ENCODE peak calls at places on chromosomes 1 and 21, in five cellular contexts. One of them, this sample, is unnamed.

GRCh38 chr1:177137814-177138213 is 26.7 kb downstream of the ASTN1 start:
- DNase-seq in HCT116: no peak
- DNase-seq in HepG2: no peak
- DNase-seq in GM12878: no peak
- DNase-seq in K562: no peak
- DNase-seq in this sample: no peak

GRCh38 chr1:177948336-177948972 is 21.4 kb downstream of the SEC16B start:
- DNase-seq in HCT116: peak; percentile 55
- DNase-seq in HepG2: peak; percentile 48
- DNase-seq in GM12878: no peak
- DNase-seq in K562: peak; percentile 62
- DNase-seq in this sample: peak; percentile 69

GRCh38 chr1:201888282-201889033 is at the start of gene SHISA4:
- DNase-seq in HCT116: peak; percentile 51
- DNase-seq in HepG2: peak; percentile 29
- DNase-seq in GM12878: no peak
- DNase-seq in K562: peak; percentile 86
- DNase-seq in this sample: peak; percentile 95

GRCh38 chr1:164617607-164618564 is 58.9 kb downstream of the PBX1 start:
- DNase-seq in HCT116: peak; percentile 19
- DNase-seq in HepG2: peak; percentile 23
- DNase-seq in GM12878: no peak
- DNase-seq in K562: peak; percentile 31
- DNase-seq in this sample: peak; percentile 31

GRCh38 chr1:198686069-198686728 is 47.4 kb downstream of the PTPRC start:
- DNase-seq in HCT116: peak; percentile 26
- DNase-seq in HepG2: peak; percentile 8
- DNase-seq in GM12878: no peak
- DNase-seq in K562: no peak
- DNase-seq in this sample: no peak

GRCh38 chr1:39104158-39105060 is 78.3 kb downstream of the NDUFS5 start:
- DNase-seq in HCT116: no peak
- DNase-seq in HepG2: no peak
- DNase-seq in GM12878: no peak
- DNase-seq in K562: no peak
- DNase-seq in this sample: no peak

GRCh38 chr1:25621876-25622275 is 5.3 kb downstream of the MAN1C1 start:
- DNase-seq in HCT116: no peak
- DNase-seq in HepG2: no peak
- DNase-seq in GM12878: no peak
- DNase-seq in K562: no peak
- DNase-seq in this sample: no peak

GRCh38 chr1:91697322-91698260 is 188.4 kb downstream of the TGFBR3 start:
- DNase-seq in HCT116: no peak
- DNase-seq in HepG2: no peak
- DNase-seq in GM12878: peak; percentile 24
- DNase-seq in K562: no peak
- DNase-seq in this sample: no peak

GRCh38 chr1:218025454-218025853 is 259.6 kb upstream of the RRP15 start:
- DNase-seq in HCT116: no peak
- DNase-seq in HepG2: no peak
- DNase-seq in GM12878: no peak
- DNase-seq in K562: no peak
- DNase-seq in this sample: no peak

GRCh38 chr21:39601194-39601940 is 11.4 kb upstream of the B3GALT5 start:
- DNase-seq in HCT116: no peak
- DNase-seq in HepG2: no peak
- DNase-seq in GM12878: no peak
- DNase-seq in K562: no peak
- DNase-seq in this sample: no peak

GRCh38 chr1:199877626-199878384 is 149.7 kb upstream of the NR5A2 start:
- DNase-seq in HCT116: no peak
- DNase-seq in HepG2: no peak
- DNase-seq in GM12878: no peak
- DNase-seq in K562: no peak
- DNase-seq in this sample: no peak

GRCh38 chr1:192167941-192168685 is 9.9 kb downstream of the RGS18 start:
- DNase-seq in HCT116: no peak
- DNase-seq in HepG2: no peak
- DNase-seq in GM12878: no peak
- DNase-seq in K562: no peak
- DNase-seq in this sample: no peak

GRCh38 chr1:40795811-40796586 is 12.4 kb downstream of the KCNQ4 start:
- DNase-seq in HCT116: no peak
- DNase-seq in HepG2: no peak
- DNase-seq in GM12878: no peak
- DNase-seq in K562: no peak
- DNase-seq in this sample: no peak

GRCh38 chr1:111620412-111620971 is 903 bp downstream of the RAP1A start:
- DNase-seq in HCT116: no peak
- DNase-seq in HepG2: no peak
- DNase-seq in GM12878: no peak
- DNase-seq in K562: no peak
- DNase-seq in this sample: no peak

GRCh38 chr1:48084826-48085225 is 87.6 kb upstream of the TRABD2B start:
- DNase-seq in HCT116: no peak
- DNase-seq in HepG2: no peak
- DNase-seq in GM12878: no peak
- DNase-seq in K562: no peak
- DNase-seq in this sample: no peak

GRCh38 chr1:58434587-58434986 is 111.9 kb downstream of the OMA1 start:
- DNase-seq in HCT116: no peak
- DNase-seq in HepG2: no peak
- DNase-seq in GM12878: no peak
- DNase-seq in K562: no peak
- DNase-seq in this sample: no peak

GRCh38 chr21:44800971-44801467 is 601 bp downstream of the UBE2G2 start:
- DNase-seq in HCT116: peak; percentile 29
- DNase-seq in HepG2: peak; percentile 44
- DNase-seq in GM12878: no peak
- DNase-seq in K562: peak; percentile 55
- DNase-seq in this sample: peak; percentile 64

GRCh38 chr1:37946703-37947360 is at the start of gene INPP5B:
- DNase-seq in HCT116: peak; percentile 80
- DNase-seq in HepG2: peak; percentile 83
- DNase-seq in GM12878: peak; percentile 60
- DNase-seq in K562: peak; percentile 90
- DNase-seq in this sample: peak; percentile 97

DNA sequence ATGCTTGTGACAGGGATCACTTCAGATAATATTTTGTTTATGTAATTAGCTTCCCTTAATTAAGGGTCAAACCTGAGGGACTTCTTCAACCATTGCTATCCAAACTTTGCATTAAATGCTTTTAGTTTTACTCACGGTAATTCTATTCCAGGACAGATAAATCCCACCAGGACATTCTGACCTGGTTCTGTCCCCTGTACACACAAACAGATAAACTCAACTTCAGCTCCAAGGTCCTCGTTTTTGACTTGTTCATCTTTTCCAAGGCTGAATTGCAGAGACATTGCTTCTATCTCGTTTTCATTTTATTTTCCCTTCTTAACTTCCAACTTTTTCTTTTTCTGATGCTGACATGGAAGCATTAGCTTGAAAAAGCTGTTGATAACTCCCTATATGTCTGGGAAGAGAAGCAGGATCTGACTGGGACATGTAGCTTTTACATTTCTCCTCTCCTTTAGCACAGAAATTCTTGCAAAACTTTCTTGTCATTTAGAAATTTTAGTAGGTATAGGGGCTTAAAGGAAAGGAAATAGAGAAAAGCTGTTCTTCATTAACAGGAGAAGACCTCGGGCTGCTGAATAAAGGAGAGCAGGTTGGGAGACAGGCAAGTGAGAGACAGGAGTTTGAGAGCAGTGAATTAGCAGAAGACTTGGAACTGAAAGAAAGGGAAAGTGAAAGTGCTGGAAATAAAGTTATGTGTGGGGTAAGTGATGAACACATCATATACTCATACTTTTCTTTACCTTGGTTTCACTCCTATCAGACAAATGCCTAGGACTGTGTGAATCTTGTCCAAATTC is 231.7 kb upstream of the B3GALT2 start:
- DNase-seq in HCT116: no peak
- DNase-seq in HepG2: no peak
- DNase-seq in GM12878: no peak
- DNase-seq in K562: no peak
- DNase-seq in this sample: no peak
- TF ChIP-seq ZBTB33 in HCT116: no peak
- TF ChIP-seq ZBTB33 in HepG2: no peak
- TF ChIP-seq ZBTB33 in GM12878: no peak
- TF ChIP-seq ZBTB33 in K562: no peak
- TF ChIP-seq ZBTB33 in this sample: no peak

GRCh38 chr1:33358114-33358770 is 37.3 kb upstream of the A3GALT2 start:
- DNase-seq in HCT116: no peak
- DNase-seq in HepG2: no peak
- DNase-seq in GM12878: no peak
- DNase-seq in K562: no peak
- DNase-seq in this sample: no peak

GRCh38 chr1:33359931-33360330 is 39.0 kb upstream of the A3GALT2 start:
- DNase-seq in HCT116: no peak
- DNase-seq in HepG2: no peak
- DNase-seq in GM12878: no peak
- DNase-seq in K562: no peak
- DNase-seq in this sample: no peak

GRCh38 chr1:33360367-33360766 is 39.5 kb upstream of the A3GALT2 start:
- DNase-seq in HCT116: no peak
- DNase-seq in HepG2: no peak
- DNase-seq in GM12878: no peak
- DNase-seq in K562: no peak
- DNase-seq in this sample: no peak

GRCh38 chr1:33357099-33357498 is 36.2 kb upstream of the A3GALT2 start:
- DNase-seq in HCT116: no peak
- DNase-seq in HepG2: no peak
- DNase-seq in GM12878: no peak
- DNase-seq in K562: no peak
- DNase-seq in this sample: no peak

DNA sequence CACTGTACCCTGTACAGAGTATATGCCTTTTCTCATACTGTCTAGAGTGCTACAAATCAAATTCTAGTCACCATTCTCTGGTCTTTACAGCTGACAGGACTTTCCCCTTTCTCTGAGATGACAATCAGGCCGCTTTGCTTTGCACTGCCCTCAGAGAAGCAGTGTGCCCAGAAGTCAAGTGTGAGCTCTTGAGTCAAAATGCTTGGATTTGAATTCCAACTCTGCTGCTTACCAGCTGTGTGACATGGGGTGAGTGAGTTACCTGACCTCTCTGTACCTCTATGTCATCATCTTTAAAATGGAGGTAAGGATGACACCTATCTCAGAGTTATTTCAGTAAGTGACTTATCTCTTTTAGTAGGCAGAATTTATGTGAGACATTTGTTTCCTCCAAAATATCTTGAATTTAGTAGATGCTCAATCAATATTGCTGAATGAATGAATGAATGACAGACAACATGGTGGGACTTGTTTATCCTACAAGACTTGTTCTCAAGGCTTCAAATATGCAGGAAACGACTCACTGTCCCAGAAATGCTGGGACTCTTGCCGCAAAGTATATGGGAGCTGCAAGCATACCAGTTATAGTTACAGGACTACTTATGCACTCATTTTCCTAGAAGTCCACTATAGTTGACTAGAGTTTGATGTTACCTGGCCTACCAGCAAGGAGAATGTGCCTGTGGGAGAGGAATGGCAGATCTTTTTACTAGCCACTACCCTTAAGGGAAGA is 38.0 kb upstream of the A3GALT2 start:
- DNase-seq in HCT116: no peak
- DNase-seq in HepG2: no peak
- DNase-seq in GM12878: no peak
- DNase-seq in K562: no peak
- DNase-seq in this sample: no peak
- H3K27ac ChIP-seq in HCT116: no peak overlapping the region
- H3K27ac ChIP-seq in HepG2: no peak overlapping the region
- H3K27ac ChIP-seq in GM12878: no peak overlapping the region
- H3K27ac ChIP-seq in K562: no peak overlapping the region
- H3K27ac ChIP-seq in this sample: no peak overlapping the region

DNA sequence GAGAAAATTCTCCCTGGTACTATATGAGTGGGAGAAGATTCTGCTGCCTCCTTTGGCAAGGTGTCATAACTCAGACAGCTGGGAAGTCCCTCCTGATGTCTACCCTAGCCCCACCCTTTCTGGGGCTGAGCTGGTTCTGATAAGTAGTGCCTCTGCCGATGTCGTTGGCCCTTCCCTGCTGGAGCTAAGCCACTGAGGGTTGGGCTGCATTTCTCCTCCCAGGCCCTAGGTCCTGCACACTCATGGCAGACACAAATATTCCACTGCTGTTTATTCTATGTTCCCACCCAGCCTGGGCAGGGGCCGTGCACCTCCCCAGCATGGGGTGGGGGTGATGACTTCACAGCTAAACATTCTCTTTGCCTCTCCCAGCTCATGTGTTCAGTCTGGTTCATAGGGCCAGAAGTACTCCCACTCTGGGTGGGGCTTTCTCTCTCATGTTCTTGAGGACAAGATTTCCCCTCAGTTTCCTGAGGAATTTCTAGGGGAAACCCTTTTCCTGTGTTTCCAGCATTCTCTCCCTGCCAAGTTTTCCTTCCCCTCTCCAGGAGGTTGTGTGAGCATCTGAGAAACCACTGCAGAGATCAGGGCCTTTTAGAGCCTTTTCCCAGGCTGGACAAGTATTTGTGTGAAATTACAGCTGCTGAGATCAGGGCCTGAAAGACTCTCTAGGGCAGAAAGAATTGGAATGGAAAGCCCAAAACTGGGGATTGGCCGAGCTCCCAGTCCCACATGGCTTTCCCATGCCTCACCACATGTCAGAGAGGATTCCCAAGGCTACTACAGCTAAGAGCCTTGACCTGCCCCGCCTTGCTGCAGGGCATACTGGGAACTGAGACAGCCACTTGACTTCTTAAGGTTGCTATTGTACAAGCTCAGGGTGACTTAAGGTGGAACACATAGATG is 66.2 kb downstream of the ATP2B4 start:
- DNase-seq in HCT116: peak; percentile 59
- DNase-seq in HepG2: no peak
- DNase-seq in GM12878: no peak
- DNase-seq in K562: peak; percentile 83
- DNase-seq in this sample: no peak
- TF ChIP-seq ZBTB33 in HCT116: no peak
- TF ChIP-seq ZBTB33 in HepG2: no peak
- TF ChIP-seq ZBTB33 in GM12878: no peak
- TF ChIP-seq ZBTB33 in K562: no peak
- TF ChIP-seq ZBTB33 in this sample: no peak

DNA sequence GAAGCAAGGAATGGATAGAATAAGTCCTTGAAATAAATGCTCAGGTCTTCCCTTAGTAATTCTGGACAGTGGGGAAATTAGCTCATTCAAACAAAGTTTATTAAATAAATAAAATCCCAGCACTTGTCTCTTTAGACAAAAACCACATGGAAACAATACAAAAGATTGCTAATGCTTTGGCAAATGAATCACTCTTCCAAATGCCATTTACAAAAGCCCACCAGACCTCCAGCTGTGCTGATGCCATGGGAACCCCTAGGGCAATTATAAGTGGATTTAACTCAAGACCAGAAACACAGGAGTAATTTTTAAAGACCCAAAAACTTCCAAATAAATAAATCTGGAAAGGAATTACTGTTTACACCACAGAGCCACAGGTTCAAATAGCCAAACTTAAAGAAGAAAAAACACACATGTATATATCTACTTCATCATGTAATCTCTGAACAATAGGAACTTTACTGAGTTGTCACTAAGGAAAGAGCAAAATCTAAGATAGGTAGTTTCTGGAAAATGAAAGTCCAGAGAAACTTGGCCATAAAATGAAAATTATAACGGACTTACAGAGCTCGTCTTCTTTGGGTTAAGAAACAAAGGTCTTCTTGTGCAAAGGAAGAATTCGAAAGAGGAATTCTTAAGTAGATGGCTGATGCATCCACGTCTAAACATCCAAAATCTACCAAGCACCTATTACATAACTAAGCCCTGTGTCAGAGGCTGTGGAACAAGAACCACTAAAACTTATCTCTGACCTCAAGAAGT is 399.4 kb downstream of the SMYD3 start:
- DNase-seq in HCT116: no peak
- DNase-seq in HepG2: no peak
- DNase-seq in GM12878: no peak
- DNase-seq in K562: no peak
- DNase-seq in this sample: peak; percentile 57
- H3K27ac ChIP-seq in HCT116: no peak overlapping the region
- H3K27ac ChIP-seq in HepG2: no peak overlapping the region
- H3K27ac ChIP-seq in GM12878: no peak overlapping the region
- H3K27ac ChIP-seq in K562: no peak overlapping the region
- H3K27ac ChIP-seq in this sample: peak overlapping the region; percentile 90